ENCODE peak calls at places on chromosomes 2 and 18, in six cellular contexts. R is astrocyte of the spinal cord; Z is H7; N is Right ventricle myocardium superior; Q is HuH-7.5; M is CD8-positive, alpha-beta T cell. K is an unnamed sample.

GRCh38 chr2:73218298-73218697 is 4.3 kb downstream of the SMYD5 start:
- DNase-seq in M (no peak), N (no peak), Q (no peak), R (peak), Z (no peak), K (no peak)

GRCh38 chr18:5693637-5694175 is 149.9 kb upstream of the EPB41L3 start:
- DNase-seq in Q (no peak), M (no peak), R (no peak), N (no peak), Z (no peak), K (no peak)

GRCh38 chr2:126863336-126864015 is 35.2 kb upstream of the TEX51 start:
- DNase-seq in Z (no peak), R (no peak), M (no peak), Q (no peak), N (no peak), K (no peak)

GRCh38 chr2:74947703-74948102 is 10.7 kb upstream of the POLE4 start:
- DNase-seq in M (no peak), N (no peak), Q (no peak), R (no peak), Z (no peak), K (no peak)

GRCh38 chr2:169946546-169946945 is 119.3 kb downstream of the UBR3 start:
- DNase-seq in M (no peak), Q (no peak), R (no peak), N (no peak), Z (no peak), K (no peak)

GRCh38 chr2:69616755-69617154 is 26.8 kb downstream of the AAK1 start:
- DNase-seq in Q (no peak), Z (no peak), N (no peak), M (no peak), R (no peak), K (no peak)

GRCh38 chr18:75268206-75268605 is 57.6 kb downstream of the TSHZ1 start:
- DNase-seq in Q (no peak), Z (no peak), R (no peak), N (no peak), M (no peak), K (no peak)

GRCh38 chr2:109020217-109020637 is 31.2 kb upstream of the EDAR start:
- DNase-seq in N (no peak), M (no peak), Z (peak), Q (peak), R (peak), K (no peak)

GRCh38 chr2:105454801-105455485 is 56.1 kb upstream of the FHL2 start:
- DNase-seq in N (peak), Z (peak), R (peak), Q (no peak), M (no peak), K (no peak)

GRCh38 chr18:53947092-53947640 is 277.3 kb downstream of the MBD2 start:
- DNase-seq in N (no peak), M (no peak), R (no peak), Q (no peak), Z (no peak), K (no peak)

GRCh38 chr2:31033032-31033431 is 105.2 kb downstream of the GALNT14 start:
- DNase-seq in R (no peak), N (no peak), Q (no peak), M (no peak), Z (peak), K (no peak)

GRCh38 chr2:63050186-63050915 is at the start of gene OTX1:
- DNase-seq in Q (peak), M (no peak), N (peak), Z (peak), R (no peak), K (peak)

GRCh38 chr2:20457661-20458630 is 11.1 kb downstream of the RHOB start:
- DNase-seq in Z (no peak), R (no peak), M (no peak), N (no peak), Q (no peak), K (no peak)

GRCh38 chr2:227772197-227772661 is 26.5 kb downstream of the SCYGR8 start:
- DNase-seq in Z (no peak), N (no peak), Q (no peak), R (peak), M (no peak), K (no peak)

GRCh38 chr2:197998702-197999101 is 194.3 kb downstream of the PLCL1 start:
- DNase-seq in M (no peak), N (no peak), Z (no peak), Q (no peak), R (no peak), K (no peak)

GRCh38 chr18:43442571-43442970 is 165.3 kb upstream of the SYT4 start:
- DNase-seq in Q (no peak), Z (no peak), N (no peak), M (no peak), R (no peak), K (no peak)

GRCh38 chr2:3466482-3466863 is 52.9 kb downstream of the ADI1 start:
- DNase-seq in R (no peak), N (peak), M (no peak), Q (no peak), Z (no peak), K (peak)

GRCh38 chr18:79607361-79607930 is 72.2 kb upstream of the CTDP1 start:
- DNase-seq in Z (no peak), R (no peak), M (no peak), N (peak), Q (no peak), K (peak)

GRCh38 chr2:7752291-7752690 is 835.1 kb downstream of the RNF144A start:
- DNase-seq in R (no peak), N (no peak), Q (no peak), Z (no peak), M (no peak), K (no peak)

GRCh38 chr2:39508243-39508642 is 71.2 kb upstream of the MAP4K3 start:
- DNase-seq in Q (no peak), M (no peak), N (no peak), R (peak), Z (no peak), K (no peak)

GRCh38 chr2:128593518-128594272 is 275.0 kb upstream of the HS6ST1 start:
- DNase-seq in Z (peak), M (no peak), R (peak), N (no peak), Q (no peak), K (peak)

GRCh38 chr2:26735096-26735495 is 29.0 kb upstream of the SLC35F6 start:
- DNase-seq in N (no peak), M (no peak), Z (no peak), Q (no peak), R (peak), K (peak)

GRCh38 chr2:232592687-232593407 is 40.6 kb upstream of the EFHD1 start:
- DNase-seq in Z (no peak), R (peak), N (no peak), Q (no peak), M (no peak), K (no peak)

GRCh38 chr2:118861242-118861641 is 13.8 kb upstream of the EN1 start:
- DNase-seq in N (no peak), M (no peak), Q (no peak), Z (no peak), R (no peak), K (no peak)

GRCh38 chr18:58078889-58079573 is 35.0 kb downstream of the NEDD4L start:
- DNase-seq in N (no peak), M (no peak), R (no peak), Z (no peak), Q (no peak), K (no peak)

GRCh38 chr18:53566622-53567021 is 657.8 kb downstream of the MBD2 start:
- DNase-seq in Q (no peak), N (no peak), M (no peak), R (no peak), Z (peak), K (no peak)

GRCh38 chr2:218282173-218282991 is 9.9 kb downstream of the TMBIM1 start:
- DNase-seq in R (peak), Z (no peak), Q (no peak), M (no peak), N (peak), K (no peak)

K was measured in right cardiac atrium.